ENCODE peak calls at places on chromosomes 4 and X, in seven cellular contexts. One of them, this sample, is unnamed.

GRCh38 chrX:20693071-20693470 is 426.4 kb upstream of the RPS6KA3 start:
- DNase-seq in AG04449: no peak
- DNase-seq in heart right ventricle: no peak
- DNase-seq in foreskin fibroblast: peak
- DNase-seq in ascending aorta: no peak
- DNase-seq in HL-60: no peak
- DNase-seq in lower lobe of right lung: no peak
- DNase-seq in this sample: no peak

GRCh38 chrX:7889680-7890079 is 37.5 kb downstream of the PNPLA4 start:
- DNase-seq in heart right ventricle: no peak
- DNase-seq in HL-60: no peak
- DNase-seq in foreskin fibroblast: peak
- DNase-seq in ascending aorta: no peak
- DNase-seq in AG04449: no peak
- DNase-seq in lower lobe of right lung: no peak
- DNase-seq in this sample: no peak

GRCh38 chr4:26020083-26020668 is 106.2 kb downstream of the SMIM20 start:
- DNase-seq in heart right ventricle: no peak
- DNase-seq in ascending aorta: no peak
- DNase-seq in AG04449: no peak
- DNase-seq in HL-60: peak
- DNase-seq in lower lobe of right lung: no peak
- DNase-seq in foreskin fibroblast: peak
- DNase-seq in this sample: no peak

GRCh38 chrX:43949669-43950068 is 23.5 kb downstream of the NDP start:
- DNase-seq in HL-60: no peak
- DNase-seq in AG04449: no peak
- DNase-seq in foreskin fibroblast: peak
- DNase-seq in ascending aorta: no peak
- DNase-seq in lower lobe of right lung: peak
- DNase-seq in heart right ventricle: peak
- DNase-seq in this sample: no peak

GRCh38 chr4:157824006-157824405 is 348.8 kb downstream of the GASK1B start:
- DNase-seq in heart right ventricle: no peak
- DNase-seq in ascending aorta: no peak
- DNase-seq in lower lobe of right lung: no peak
- DNase-seq in foreskin fibroblast: no peak
- DNase-seq in HL-60: no peak
- DNase-seq in AG04449: no peak
- DNase-seq in this sample: no peak

GRCh38 chr4:169059294-169060201 is 49.5 kb upstream of the CBR4 start:
- DNase-seq in ascending aorta: no peak
- DNase-seq in heart right ventricle: peak
- DNase-seq in foreskin fibroblast: peak
- DNase-seq in lower lobe of right lung: no peak
- DNase-seq in AG04449: no peak
- DNase-seq in HL-60: no peak
- DNase-seq in this sample: no peak

GRCh38 chr4:156169011-156169410 is 215.3 kb upstream of the CTSO start:
- DNase-seq in HL-60: no peak
- DNase-seq in AG04449: peak
- DNase-seq in heart right ventricle: no peak
- DNase-seq in foreskin fibroblast: peak
- DNase-seq in ascending aorta: peak
- DNase-seq in lower lobe of right lung: no peak
- DNase-seq in this sample: no peak

GRCh38 chr4:7747556-7747955 is 192.1 kb downstream of the AFAP1 start:
- DNase-seq in HL-60: no peak
- DNase-seq in lower lobe of right lung: no peak
- DNase-seq in AG04449: no peak
- DNase-seq in foreskin fibroblast: no peak
- DNase-seq in heart right ventricle: peak
- DNase-seq in ascending aorta: no peak
- DNase-seq in this sample: no peak

GRCh38 chrX:153816821-153817220 is 13.5 kb downstream of the PDZD4 start:
- DNase-seq in heart right ventricle: no peak
- DNase-seq in AG04449: no peak
- DNase-seq in HL-60: no peak
- DNase-seq in ascending aorta: no peak
- DNase-seq in foreskin fibroblast: no peak
- DNase-seq in lower lobe of right lung: no peak
- DNase-seq in this sample: no peak

GRCh38 chrX:9569875-9570274 is 105.0 kb downstream of the TBL1X start:
- DNase-seq in heart right ventricle: no peak
- DNase-seq in foreskin fibroblast: no peak
- DNase-seq in HL-60: no peak
- DNase-seq in lower lobe of right lung: no peak
- DNase-seq in ascending aorta: no peak
- DNase-seq in AG04449: no peak
- DNase-seq in this sample: no peak

GRCh38 chr4:69714086-69714485 is 46.3 kb downstream of the SULT1B1 start:
- DNase-seq in AG04449: no peak
- DNase-seq in HL-60: no peak
- DNase-seq in lower lobe of right lung: no peak
- DNase-seq in foreskin fibroblast: no peak
- DNase-seq in heart right ventricle: no peak
- DNase-seq in ascending aorta: no peak
- DNase-seq in this sample: no peak

GRCh38 chr4:5921578-5921977 is 28.7 kb upstream of the CRMP1 start:
- DNase-seq in lower lobe of right lung: no peak
- DNase-seq in AG04449: no peak
- DNase-seq in foreskin fibroblast: no peak
- DNase-seq in HL-60: no peak
- DNase-seq in heart right ventricle: no peak
- DNase-seq in ascending aorta: no peak
- DNase-seq in this sample: no peak

GRCh38 chr4:113541933-113542332 is 219.6 kb downstream of the CAMK2D start:
- DNase-seq in foreskin fibroblast: peak
- DNase-seq in heart right ventricle: no peak
- DNase-seq in HL-60: no peak
- DNase-seq in AG04449: no peak
- DNase-seq in ascending aorta: no peak
- DNase-seq in lower lobe of right lung: no peak
- DNase-seq in this sample: no peak

GRCh38 chrX:27863813-27864212 is 56.0 kb downstream of the MAGEB10 start:
- DNase-seq in foreskin fibroblast: no peak
- DNase-seq in AG04449: no peak
- DNase-seq in ascending aorta: no peak
- DNase-seq in lower lobe of right lung: no peak
- DNase-seq in HL-60: no peak
- DNase-seq in heart right ventricle: no peak
- DNase-seq in this sample: no peak

GRCh38 chr4:89684536-89684935 is 152.4 kb downstream of the SNCA start:
- DNase-seq in ascending aorta: no peak
- DNase-seq in AG04449: no peak
- DNase-seq in HL-60: no peak
- DNase-seq in foreskin fibroblast: no peak
- DNase-seq in heart right ventricle: no peak
- DNase-seq in lower lobe of right lung: no peak
- DNase-seq in this sample: no peak

GRCh38 chrX:95076449-95076848 is 1402.4 kb downstream of the FAM133A start:
- DNase-seq in ascending aorta: no peak
- DNase-seq in lower lobe of right lung: no peak
- DNase-seq in AG04449: no peak
- DNase-seq in foreskin fibroblast: peak
- DNase-seq in HL-60: no peak
- DNase-seq in heart right ventricle: no peak
- DNase-seq in this sample: no peak

GRCh38 chr4:42345962-42346544 is 51.2 kb upstream of the SHISA3 start:
- DNase-seq in AG04449: no peak
- DNase-seq in HL-60: no peak
- DNase-seq in lower lobe of right lung: no peak
- DNase-seq in foreskin fibroblast: no peak
- DNase-seq in ascending aorta: no peak
- DNase-seq in heart right ventricle: no peak
- DNase-seq in this sample: no peak

GRCh38 chrX:110032534-110033161 is 29.7 kb downstream of the TMEM164 start:
- DNase-seq in AG04449: no peak
- DNase-seq in HL-60: no peak
- DNase-seq in ascending aorta: no peak
- DNase-seq in heart right ventricle: no peak
- DNase-seq in foreskin fibroblast: no peak
- DNase-seq in lower lobe of right lung: no peak
- DNase-seq in this sample: no peak

GRCh38 chrX:45956222-45956867 is 588.9 kb downstream of the ZNF674 start:
- DNase-seq in HL-60: no peak
- DNase-seq in foreskin fibroblast: no peak
- DNase-seq in ascending aorta: no peak
- DNase-seq in AG04449: no peak
- DNase-seq in heart right ventricle: no peak
- DNase-seq in lower lobe of right lung: no peak
- DNase-seq in this sample: no peak

GRCh38 chr4:61254406-61254805 is 54.3 kb downstream of the ADGRL3 start:
- DNase-seq in heart right ventricle: no peak
- DNase-seq in ascending aorta: no peak
- DNase-seq in foreskin fibroblast: no peak
- DNase-seq in lower lobe of right lung: no peak
- DNase-seq in AG04449: no peak
- DNase-seq in HL-60: no peak
- DNase-seq in this sample: no peak

GRCh38 chrX:129980043-129980442 is 2.4 kb upstream of the BCORL1 start:
- DNase-seq in lower lobe of right lung: peak
- DNase-seq in foreskin fibroblast: peak
- DNase-seq in AG04449: no peak
- DNase-seq in ascending aorta: no peak
- DNase-seq in heart right ventricle: peak
- DNase-seq in HL-60: peak
- DNase-seq in this sample: no peak

GRCh38 chr4:47933798-47934197 is 19.4 kb upstream of the NFXL1 start:
- DNase-seq in AG04449: no peak
- DNase-seq in HL-60: no peak
- DNase-seq in lower lobe of right lung: no peak
- DNase-seq in foreskin fibroblast: peak
- DNase-seq in heart right ventricle: no peak
- DNase-seq in ascending aorta: no peak
- DNase-seq in this sample: no peak

GRCh38 chr4:118968006-118968405 is 79.4 kb downstream of the SYNPO2 start:
- DNase-seq in heart right ventricle: no peak
- DNase-seq in ascending aorta: no peak
- DNase-seq in foreskin fibroblast: peak
- DNase-seq in HL-60: no peak
- DNase-seq in lower lobe of right lung: peak
- DNase-seq in AG04449: peak
- DNase-seq in this sample: peak

GRCh38 chr4:34365891-34366290 is 1878.4 kb downstream of the ARAP2 start:
- DNase-seq in AG04449: no peak
- DNase-seq in HL-60: no peak
- DNase-seq in lower lobe of right lung: no peak
- DNase-seq in heart right ventricle: no peak
- DNase-seq in foreskin fibroblast: no peak
- DNase-seq in ascending aorta: no peak
- DNase-seq in this sample: no peak

GRCh38 chr4:100146756-100147155 is 43.5 kb downstream of the DDIT4L start:
- DNase-seq in foreskin fibroblast: no peak
- DNase-seq in AG04449: no peak
- DNase-seq in ascending aorta: no peak
- DNase-seq in lower lobe of right lung: no peak
- DNase-seq in HL-60: no peak
- DNase-seq in heart right ventricle: no peak
- DNase-seq in this sample: no peak

GRCh38 chr4:141524116-141524515 is 112.3 kb upstream of the IL15 start:
- DNase-seq in AG04449: no peak
- DNase-seq in lower lobe of right lung: no peak
- DNase-seq in heart right ventricle: no peak
- DNase-seq in foreskin fibroblast: peak
- DNase-seq in HL-60: no peak
- DNase-seq in ascending aorta: no peak
- DNase-seq in this sample: no peak

GRCh38 chrX:37959212-37960021 is 46.9 kb upstream of the SYTL5 start:
- DNase-seq in heart right ventricle: no peak
- DNase-seq in foreskin fibroblast: no peak
- DNase-seq in lower lobe of right lung: no peak
- DNase-seq in AG04449: no peak
- DNase-seq in HL-60: no peak
- DNase-seq in ascending aorta: no peak
- DNase-seq in this sample: no peak

GRCh38 chr4:143700060-143700419 is 435 bp downstream of the FREM3 start:
- DNase-seq in HL-60: no peak
- DNase-seq in foreskin fibroblast: peak
- DNase-seq in heart right ventricle: peak
- DNase-seq in AG04449: no peak
- DNase-seq in ascending aorta: no peak
- DNase-seq in lower lobe of right lung: no peak
- DNase-seq in this sample: no peak
- H3K4me3 ChIP-seq in HL-60: no peak
- H3K4me3 ChIP-seq in foreskin fibroblast: no peak
- H3K4me3 ChIP-seq in heart right ventricle: peak
- H3K4me3 ChIP-seq in AG04449: no peak
- H3K4me3 ChIP-seq in ascending aorta: peak
- H3K4me3 ChIP-seq in lower lobe of right lung: peak
- H3K4me3 ChIP-seq in this sample: no peak

DNA sequence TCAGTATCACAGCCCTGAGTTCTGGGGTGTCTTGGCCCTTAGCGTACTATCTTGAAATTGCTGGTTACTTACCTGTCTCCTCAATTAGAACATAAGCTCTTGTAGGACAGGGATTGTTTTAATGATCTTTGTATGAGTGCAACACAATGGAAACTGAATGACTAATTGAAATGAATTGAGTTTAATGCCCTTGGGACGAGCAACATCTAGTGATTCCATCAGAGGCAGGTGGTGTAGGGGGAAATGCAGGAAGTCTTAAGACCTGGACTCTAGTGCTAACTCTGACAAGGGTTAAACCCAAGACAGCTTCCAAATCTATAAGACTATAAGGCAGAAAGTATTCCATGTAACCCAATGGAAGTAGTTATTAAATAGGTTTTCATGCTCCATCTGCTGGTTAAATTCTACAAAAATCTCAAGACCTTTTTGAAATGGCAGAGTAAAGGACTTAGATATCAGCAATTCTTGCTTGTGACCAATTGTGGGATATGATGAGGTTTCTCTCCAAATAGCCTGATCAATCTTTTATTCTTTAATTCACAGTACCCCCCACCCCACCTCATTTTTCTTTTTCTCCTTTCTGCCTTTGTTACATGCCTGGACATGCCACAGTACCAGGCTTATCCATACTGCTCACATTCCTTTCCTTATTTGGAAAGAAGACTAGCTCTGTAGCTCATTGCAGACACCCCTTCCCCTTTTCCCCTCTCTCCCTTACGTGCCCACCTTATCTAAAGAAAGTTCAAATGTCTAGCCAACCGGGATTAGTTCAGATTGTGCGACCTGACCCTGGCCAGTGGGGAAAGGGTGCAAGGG is 340.8 kb downstream of the PAPSS1 start:
- DNase-seq in HL-60: no peak
- DNase-seq in lower lobe of right lung: no peak
- DNase-seq in foreskin fibroblast: peak
- DNase-seq in AG04449: peak
- DNase-seq in heart right ventricle: no peak
- DNase-seq in ascending aorta: no peak
- DNase-seq in this sample: no peak
- TF ChIP-seq CTCF in HL-60: no peak
- TF ChIP-seq CTCF in lower lobe of right lung: no peak
- TF ChIP-seq CTCF in foreskin fibroblast: peak
- TF ChIP-seq CTCF in AG04449: peak
- TF ChIP-seq CTCF in heart right ventricle: no peak
- TF ChIP-seq CTCF in ascending aorta: no peak
- TF ChIP-seq CTCF in this sample: no peak

GRCh38 chr4:133188433-133189175 is 39.5 kb downstream of the PCDH10 start:
- DNase-seq in lower lobe of right lung: no peak
- DNase-seq in ascending aorta: no peak
- DNase-seq in HL-60: no peak
- DNase-seq in heart right ventricle: no peak
- DNase-seq in foreskin fibroblast: no peak
- DNase-seq in AG04449: no peak
- DNase-seq in this sample: no peak
- H3K4me3 ChIP-seq in lower lobe of right lung: no peak
- H3K4me3 ChIP-seq in ascending aorta: no peak
- H3K4me3 ChIP-seq in HL-60: no peak
- H3K4me3 ChIP-seq in heart right ventricle: no peak
- H3K4me3 ChIP-seq in foreskin fibroblast: no peak
- H3K4me3 ChIP-seq in AG04449: no peak
- H3K4me3 ChIP-seq in this sample: no peak

GRCh38 chrX:52271212-52271611 is 86.5 kb downstream of the MAGED4 start:
- DNase-seq in HL-60: no peak
- DNase-seq in heart right ventricle: no peak
- DNase-seq in lower lobe of right lung: no peak
- DNase-seq in foreskin fibroblast: peak
- DNase-seq in ascending aorta: no peak
- DNase-seq in AG04449: no peak
- DNase-seq in this sample: no peak
- TF ChIP-seq CTCF in HL-60: no peak
- TF ChIP-seq CTCF in heart right ventricle: peak
- TF ChIP-seq CTCF in lower lobe of right lung: peak
- TF ChIP-seq CTCF in foreskin fibroblast: peak
- TF ChIP-seq CTCF in ascending aorta: no peak
- TF ChIP-seq CTCF in AG04449: no peak
- TF ChIP-seq CTCF in this sample: peak

This sample was measured in GM12864.